ENCODE peak calls at places on chromosome 3, in four cellular contexts. One of them, this sample, is unnamed.

GRCh38 chr3:197466586-197467399 is 89.0 kb downstream of the BDH1 start:
- DNase-seq in spleen: peak; percentile 31
- DNase-seq in uterus: no peak
- DNase-seq in GM23248: peak; percentile 87
- DNase-seq in this sample: peak; percentile 27

GRCh38 chr3:191809326-191809949 is 348.5 kb downstream of the PYDC2 start:
- DNase-seq in uterus: no peak
- DNase-seq in spleen: no peak
- DNase-seq in GM23248: no peak
- DNase-seq in this sample: no peak

GRCh38 chr3:129365779-129366178 is 62.7 kb downstream of the EFCAB12 start:
- DNase-seq in spleen: no peak
- DNase-seq in uterus: no peak
- DNase-seq in GM23248: no peak
- DNase-seq in this sample: no peak

GRCh38 chr3:84985795-84986194 is 27.0 kb downstream of the CADM2 start:
- DNase-seq in GM23248: no peak
- DNase-seq in spleen: no peak
- DNase-seq in uterus: no peak
- DNase-seq in this sample: no peak

GRCh38 chr3:25945366-25945765 is 155.5 kb downstream of the OXSM start:
- DNase-seq in uterus: no peak
- DNase-seq in spleen: no peak
- DNase-seq in GM23248: no peak
- DNase-seq in this sample: no peak

GRCh38 chr3:177483182-177483967 is 286.1 kb upstream of the TBL1XR1 start:
- DNase-seq in GM23248: no peak
- DNase-seq in uterus: no peak
- DNase-seq in spleen: no peak
- DNase-seq in this sample: peak; percentile 16

GRCh38 chr3:4996771-4997291 is 17.6 kb downstream of the BHLHE40 start:
- DNase-seq in spleen: no peak
- DNase-seq in uterus: no peak
- DNase-seq in GM23248: no peak
- DNase-seq in this sample: no peak

GRCh38 chr3:38000965-38001455 is 10.4 kb downstream of the VILL start:
- DNase-seq in spleen: peak; percentile 76
- DNase-seq in GM23248: no peak
- DNase-seq in uterus: no peak
- DNase-seq in this sample: no peak

GRCh38 chr3:78079514-78079913 is 1039.6 kb downstream of the ROBO2 start:
- DNase-seq in uterus: no peak
- DNase-seq in spleen: no peak
- DNase-seq in GM23248: no peak
- DNase-seq in this sample: no peak

GRCh38 chr3:102304550-102304949 is 130.3 kb upstream of the ZPLD1 start:
- DNase-seq in uterus: no peak
- DNase-seq in spleen: no peak
- DNase-seq in GM23248: no peak
- DNase-seq in this sample: no peak

GRCh38 chr3:58298189-58298588 is 7.9 kb upstream of the RPP14 start:
- DNase-seq in uterus: no peak
- DNase-seq in spleen: no peak
- DNase-seq in GM23248: no peak
- DNase-seq in this sample: no peak

GRCh38 chr3:129164500-129164899 is 3.6 kb upstream of the ISY1 start:
- DNase-seq in spleen: no peak
- DNase-seq in GM23248: no peak
- DNase-seq in uterus: no peak
- DNase-seq in this sample: no peak

GRCh38 chr3:55481918-55482495 is 5.1 kb downstream of the WNT5A start:
- DNase-seq in spleen: no peak
- DNase-seq in GM23248: peak; percentile 73
- DNase-seq in uterus: peak; percentile 23
- DNase-seq in this sample: no peak

GRCh38 chr3:159548675-159549335 is 439.8 kb upstream of the IL12A start:
- DNase-seq in GM23248: peak; percentile 43
- DNase-seq in uterus: no peak
- DNase-seq in spleen: no peak
- DNase-seq in this sample: no peak

GRCh38 chr3:47612879-47613278 is 34.2 kb upstream of the CSPG5 start:
- DNase-seq in spleen: no peak
- DNase-seq in uterus: no peak
- DNase-seq in GM23248: no peak
- DNase-seq in this sample: no peak

GRCh38 chr3:186099178-186099577 is 9.7 kb downstream of the ETV5 start:
- DNase-seq in GM23248: peak; percentile 79
- DNase-seq in spleen: no peak
- DNase-seq in uterus: no peak
- DNase-seq in this sample: peak; percentile 84

GRCh38 chr3:53169045-53169831 is 8.2 kb downstream of the PRKCD start:
- DNase-seq in spleen: no peak
- DNase-seq in GM23248: no peak
- DNase-seq in uterus: no peak
- DNase-seq in this sample: no peak

GRCh38 chr3:183653209-183654064 is 18.0 kb downstream of the KLHL24 start:
- DNase-seq in spleen: no peak
- DNase-seq in uterus: no peak
- DNase-seq in GM23248: no peak
- DNase-seq in this sample: no peak

GRCh38 chr3:183650554-183650953 is 15.1 kb downstream of the KLHL24 start:
- DNase-seq in GM23248: no peak
- DNase-seq in uterus: no peak
- DNase-seq in spleen: no peak
- DNase-seq in this sample: no peak

GRCh38 chr3:183654727-183655126 is 19.3 kb downstream of the KLHL24 start:
- DNase-seq in GM23248: no peak
- DNase-seq in uterus: no peak
- DNase-seq in spleen: no peak
- DNase-seq in this sample: no peak
- H3K9me3 ChIP-seq in GM23248: no peaks in the 10 kb centered on the region
- H3K9me3 ChIP-seq in uterus: no peaks in the 10 kb centered on the region
- H3K9me3 ChIP-seq in spleen: peaks cover 75% of the 10 kb centered on the region
- H3K9me3 ChIP-seq in this sample: peaks cover 29% of the 10 kb centered on the region

GRCh38 chr3:49903451-49904424 is at the start of gene MST1R:
- DNase-seq in uterus: peak; percentile 71
- DNase-seq in spleen: peak; percentile 96
- DNase-seq in GM23248: peak; percentile 74
- DNase-seq in this sample: no peak

GRCh38 chr3:49899815-49900214 is 3.9 kb downstream of the MST1R start:
- DNase-seq in uterus: no peak
- DNase-seq in GM23248: peak; percentile 14
- DNase-seq in spleen: no peak
- DNase-seq in this sample: no peak

GRCh38 chr3:49900491-49901153 is 3.1 kb downstream of the MST1R start:
- DNase-seq in uterus: no peak
- DNase-seq in GM23248: peak; percentile 90
- DNase-seq in spleen: no peak
- DNase-seq in this sample: peak; percentile 95

GRCh38 chr3:49901351-49902339 is 2.0 kb downstream of the MST1R start:
- DNase-seq in spleen: no peak
- DNase-seq in uterus: no peak
- DNase-seq in GM23248: peak; percentile 21
- DNase-seq in this sample: peak; percentile 18

GRCh38 chr3:49902511-49903345 is 945 bp downstream of the MST1R start:
- DNase-seq in spleen: no peak
- DNase-seq in GM23248: no peak
- DNase-seq in uterus: no peak
- DNase-seq in this sample: no peak
- H3K4me3 ChIP-seq in spleen: no peak overlapping the region
- H3K4me3 ChIP-seq in GM23248: no peak overlapping the region
- H3K4me3 ChIP-seq in uterus: no peak overlapping the region
- H3K4me3 ChIP-seq in this sample: no peak overlapping the region

GRCh38 chr3:138646527-138646926 is 38.0 kb downstream of the FAIM start:
- DNase-seq in GM23248: no peak
- DNase-seq in uterus: no peak
- DNase-seq in spleen: no peak
- DNase-seq in this sample: no peak
- H3K9me3 ChIP-seq in GM23248: no peaks in the 10 kb centered on the region
- H3K9me3 ChIP-seq in uterus: no peaks in the 10 kb centered on the region
- H3K9me3 ChIP-seq in spleen: peaks cover 71% of the 10 kb centered on the region
- H3K9me3 ChIP-seq in this sample: peaks cover 56% of the 10 kb centered on the region

GRCh38 chr3:60073942-60074341 is 1024.1 kb upstream of the CFAP20DC start:
- DNase-seq in GM23248: no peak
- DNase-seq in spleen: no peak
- DNase-seq in uterus: no peak
- DNase-seq in this sample: no peak

GRCh38 chr3:60080648-60081047 is 1030.8 kb upstream of the CFAP20DC start:
- DNase-seq in spleen: no peak
- DNase-seq in uterus: no peak
- DNase-seq in GM23248: peak; percentile 16
- DNase-seq in this sample: no peak

GRCh38 chr3:60079076-60079475 is 1029.3 kb upstream of the CFAP20DC start:
- DNase-seq in uterus: no peak
- DNase-seq in spleen: no peak
- DNase-seq in GM23248: no peak
- DNase-seq in this sample: no peak

GRCh38 chr3:60073228-60073627 is 1023.4 kb upstream of the CFAP20DC start:
- DNase-seq in spleen: no peak
- DNase-seq in uterus: no peak
- DNase-seq in GM23248: no peak
- DNase-seq in this sample: no peak

DNA sequence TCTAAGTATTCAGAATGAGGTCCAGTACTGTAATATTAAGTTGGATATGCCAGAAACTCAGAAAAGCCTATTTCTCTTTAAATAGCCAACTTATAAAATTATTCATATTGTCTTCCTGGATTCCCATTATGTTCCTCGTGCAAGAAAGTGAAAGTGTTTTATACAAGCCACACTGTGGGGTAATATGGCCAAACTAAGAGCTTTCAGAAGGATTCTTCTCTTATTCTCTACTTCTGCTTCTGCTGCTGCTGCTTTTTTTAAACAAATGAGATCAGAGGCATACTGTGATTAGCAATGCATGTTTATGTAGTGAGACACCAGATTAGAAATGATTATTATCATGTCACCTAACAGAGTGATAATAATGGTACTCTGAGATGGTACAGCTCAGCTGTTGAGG is 1026.5 kb upstream of the CFAP20DC start:
- DNase-seq in GM23248: peak; percentile 16
- DNase-seq in spleen: no peak
- DNase-seq in uterus: no peak
- DNase-seq in this sample: no peak
- H3K4me3 ChIP-seq in GM23248: peak overlapping the region; percentile 38
- H3K4me3 ChIP-seq in spleen: no peak overlapping the region
- H3K4me3 ChIP-seq in uterus: no peak overlapping the region
- H3K4me3 ChIP-seq in this sample: peak overlapping the region; percentile 23

GRCh38 chr3:43046583-43046982 is 59.3 kb downstream of the POMGNT2 start:
- DNase-seq in uterus: no peak
- DNase-seq in spleen: no peak
- DNase-seq in GM23248: no peak
- DNase-seq in this sample: no peak
- H3K9me3 ChIP-seq in uterus: no peaks in the 10 kb centered on the region
- H3K9me3 ChIP-seq in spleen: peaks cover 81% of the 10 kb centered on the region
- H3K9me3 ChIP-seq in GM23248: peaks cover 6% of the 10 kb centered on the region
- H3K9me3 ChIP-seq in this sample: peaks cover 3% of the 10 kb centered on the region

DNA sequence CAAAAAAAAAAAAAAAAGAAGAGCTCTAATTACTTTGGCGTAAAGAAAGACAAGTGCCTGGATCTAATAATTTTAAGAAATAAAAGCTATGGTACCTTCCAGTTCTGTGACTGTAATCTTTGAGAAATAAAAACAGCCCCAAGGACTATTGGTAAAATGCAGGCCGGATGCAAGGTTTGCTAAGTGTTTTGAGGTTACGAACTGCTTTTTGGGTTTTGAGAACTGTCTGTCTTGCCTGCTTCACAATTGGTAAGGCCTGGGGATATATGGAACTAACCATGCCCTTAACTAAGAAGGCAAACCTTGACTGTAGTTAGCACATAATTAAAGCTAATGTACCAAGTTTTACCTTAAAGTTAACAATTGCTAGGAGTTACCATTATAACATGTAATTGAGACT is 388.4 kb upstream of the CBLB start:
- DNase-seq in GM23248: no peak
- DNase-seq in uterus: no peak
- DNase-seq in spleen: no peak
- DNase-seq in this sample: no peak
- H3K4me3 ChIP-seq in GM23248: no peak overlapping the region
- H3K4me3 ChIP-seq in uterus: no peak overlapping the region
- H3K4me3 ChIP-seq in spleen: peak overlapping the region; percentile 35
- H3K4me3 ChIP-seq in this sample: no peak overlapping the region

GRCh38 chr3:110878692-110879091 is 192.9 kb upstream of the NECTIN3 start:
- DNase-seq in spleen: no peak
- DNase-seq in GM23248: no peak
- DNase-seq in uterus: no peak
- DNase-seq in this sample: no peak
- H3K9me3 ChIP-seq in spleen: peaks cover 7% of the 10 kb centered on the region
- H3K9me3 ChIP-seq in GM23248: no peaks in the 10 kb centered on the region
- H3K9me3 ChIP-seq in uterus: no peaks in the 10 kb centered on the region
- H3K9me3 ChIP-seq in this sample: peaks cover 8% of the 10 kb centered on the region

This sample was measured in MG63.